ENCODE peak calls at places on chromosomes 13 and 19, in nine cellular contexts. I, E, G, Q, Y, U, J, T and Z are unnamed samples.

GRCh38 chr19:43738780-43739211 is 16.0 kb downstream of the SMG9 start:
- DNase-seq in T (no peak), U (no peak), G (no peak), Q (no peak), J (no peak), Y (peak; percentile 33), E (no peak), I (no peak), Z (peak; percentile 71)

GRCh38 chr19:55353356-55353802 is 1.1 kb downstream of the COX6B2 start:
- DNase-seq in U (no peak), T (no peak), Y (no peak), J (no peak), Q (no peak), E (no peak), G (no peak), I (no peak), Z (no peak)

GRCh38 chr13:29948791-29949190 is 98.4 kb upstream of the UBL3 start:
- DNase-seq in J (no peak), T (no peak), Y (no peak), I (no peak), E (no peak), Q (no peak), U (no peak), G (no peak), Z (no peak)

GRCh38 chr13:45773236-45773635 is 71.1 kb downstream of the CBY2 start:
- DNase-seq in I (no peak), J (no peak), Q (no peak), U (no peak), Y (peak; percentile 70), E (no peak), T (no peak), G (no peak), Z (no peak)

GRCh38 chr13:47726394-47726793 is 274.7 kb downstream of the SUCLA2 start:
- DNase-seq in I (no peak), Y (no peak), Q (no peak), U (no peak), J (no peak), G (no peak), E (no peak), T (no peak), Z (no peak)

GRCh38 chr13:42218576-42218975 is 53.4 kb upstream of the AKAP11 start:
- DNase-seq in U (no peak), Q (no peak), E (no peak), Y (no peak), T (no peak), J (no peak), G (no peak), I (no peak), Z (no peak)

GRCh38 chr13:102011539-102011938 is 390.3 kb downstream of the FGF14 start:
- DNase-seq in I (no peak), Q (no peak), G (no peak), U (no peak), E (no peak), J (no peak), Y (no peak), T (no peak), Z (no peak)

GRCh38 chr13:112831196-112831595 is 137.8 kb upstream of the MCF2L start:
- DNase-seq in J (no peak), U (no peak), E (no peak), G (peak; percentile 35), T (no peak), Y (no peak), I (no peak), Q (no peak), Z (no peak)

GRCh38 chr19:7894612-7895309 is 6.5 kb downstream of the LRRC8E start:
- DNase-seq in G (no peak), I (no peak), Q (no peak), Y (no peak), U (no peak), J (peak; percentile 79), T (no peak), E (no peak), Z (peak; percentile 80)

GRCh38 chr13:47661076-47661475 is 340.0 kb downstream of the SUCLA2 start:
- DNase-seq in Q (no peak), J (no peak), T (no peak), I (no peak), U (no peak), G (no peak), Y (peak; percentile 71), E (no peak), Z (no peak)